ENCODE peak calls at places on chromosomes 5 and 9, in four cellular contexts. D is right atrium auricular region, K is right lobe of liver, L is ovary. Z is an unnamed sample.
A peak's percentile ranks its signal among the peaks of the same experiment; 100 is the strongest.

GRCh38 chr9:34318163-34318790 is 10.8 kb downstream of the KIF24 start:
- DNase-seq in D (no peak), K (no peak), L (no peak), Z (no peak)

GRCh38 chr9:34177906-34178697 is 741 bp upstream of the UBAP1 start:
- DNase-seq in D (no peak), K (peak; percentile 35), L (no peak), Z (no peak)

GRCh38 chr5:7096294-7096693 is 299.6 kb upstream of the ADCY2 start:
- DNase-seq in D (no peak), K (no peak), L (no peak), Z (no peak)

GRCh38 chr5:96562614-96563013 is 99.6 kb upstream of the CAST start:
- DNase-seq in D (no peak), K (no peak), L (no peak), Z (no peak)

GRCh38 chr5:53110156-53110555 is 599 bp upstream of the MOCS2 start:
- DNase-seq in D (no peak), K (no peak), L (no peak), Z (no peak)

GRCh38 chr5:151081426-151082273 is 816 bp upstream of the TNIP1 start:
- DNase-seq in D (no peak), K (no peak), L (no peak), Z (no peak)

GRCh38 chr5:59124983-59125960 is 542.4 kb downstream of the RAB3C start:
- DNase-seq in D (no peak), K (no peak), L (no peak), Z (no peak)

GRCh38 chr5:43729846-43730478 is 127.0 kb downstream of the NNT start:
- DNase-seq in D (no peak), K (no peak), L (no peak), Z (no peak)

GRCh38 chr9:120267929-120268328 is 312.0 kb downstream of the CDK5RAP2 start:
- DNase-seq in D (no peak), K (no peak), L (no peak), Z (no peak)

GRCh38 chr9:109441296-109441695 is 56.8 kb downstream of the PTPN3 start:
- DNase-seq in D (no peak), K (no peak), L (no peak), Z (no peak)

GRCh38 chr9:136623016-136623848 is 39.5 kb upstream of the EGFL7 start:
- DNase-seq in D (no peak), K (peak; percentile 46), L (no peak), Z (no peak)

GRCh38 chr5:168660691-168661090 is 81.5 kb upstream of the PANK3 start:
- DNase-seq in D (no peak), K (no peak), L (no peak), Z (no peak)

GRCh38 chr9:82553654-82554366 is 509.1 kb downstream of the RASEF start:
- DNase-seq in D (no peak), K (no peak), L (no peak), Z (no peak)

GRCh38 chr5:52893105-52893504 is 96.0 kb upstream of the ITGA2 start:
- DNase-seq in D (no peak), K (no peak), L (no peak), Z (no peak)

GRCh38 chr5:61534481-61535267 is 202.6 kb downstream of the ZSWIM6 start:
- DNase-seq in D (no peak), K (no peak), L (no peak), Z (no peak)

GRCh38 chr5:123512631-123513461 is 869 bp downstream of the CSNK1G3 start:
- DNase-seq in D (no peak), K (peak; percentile 62), L (peak; percentile 64), Z (peak; percentile 70)

GRCh38 chr9:73199886-73200285 is 48.2 kb downstream of the ANXA1 start:
- DNase-seq in D (no peak), K (no peak), L (no peak), Z (no peak)

GRCh38 chr5:79871721-79872120 is 119.3 kb downstream of the MTX3 start:
- DNase-seq in D (no peak), K (no peak), L (no peak), Z (no peak)

GRCh38 chr9:134895103-134895502 is 14.5 kb downstream of the FCN2 start:
- DNase-seq in D (no peak), K (no peak), L (no peak), Z (no peak)

GRCh38 chr5:69484891-69485290 is 7.7 kb upstream of the OCLN start:
- DNase-seq in D (no peak), K (no peak), L (no peak), Z (no peak)

GRCh38 chr5:150239794-150240122 is 49.8 kb downstream of the CAMK2A start:
- DNase-seq in D (no peak), K (no peak), L (no peak), Z (no peak)

GRCh38 chr9:91546574-91546973 is 122.9 kb upstream of the NFIL3 start:
- DNase-seq in D (no peak), K (no peak), L (no peak), Z (no peak)

GRCh38 chr9:105039180-105039799 is 111.3 kb upstream of the ABCA1 start:
- DNase-seq in D (no peak), K (no peak), L (no peak), Z (no peak)

GRCh38 chr9:98708933-98709911 is at the start of gene GABBR2:
- DNase-seq in D (no peak), K (no peak), L (no peak), Z (no peak)

GRCh38 chr9:98709968-98710965 is 1.5 kb upstream of the GABBR2 start:
- DNase-seq in D (no peak), K (no peak), L (no peak), Z (no peak)

GRCh38 chr9:98708103-98708932 is 417 bp downstream of the GABBR2 start:
- DNase-seq in D (no peak), K (no peak), L (no peak), Z (no peak)

GRCh38 chr9:98706651-98707103 is 2.1 kb downstream of the GABBR2 start:
- DNase-seq in D (no peak), K (no peak), L (no peak), Z (no peak)

DNA sequence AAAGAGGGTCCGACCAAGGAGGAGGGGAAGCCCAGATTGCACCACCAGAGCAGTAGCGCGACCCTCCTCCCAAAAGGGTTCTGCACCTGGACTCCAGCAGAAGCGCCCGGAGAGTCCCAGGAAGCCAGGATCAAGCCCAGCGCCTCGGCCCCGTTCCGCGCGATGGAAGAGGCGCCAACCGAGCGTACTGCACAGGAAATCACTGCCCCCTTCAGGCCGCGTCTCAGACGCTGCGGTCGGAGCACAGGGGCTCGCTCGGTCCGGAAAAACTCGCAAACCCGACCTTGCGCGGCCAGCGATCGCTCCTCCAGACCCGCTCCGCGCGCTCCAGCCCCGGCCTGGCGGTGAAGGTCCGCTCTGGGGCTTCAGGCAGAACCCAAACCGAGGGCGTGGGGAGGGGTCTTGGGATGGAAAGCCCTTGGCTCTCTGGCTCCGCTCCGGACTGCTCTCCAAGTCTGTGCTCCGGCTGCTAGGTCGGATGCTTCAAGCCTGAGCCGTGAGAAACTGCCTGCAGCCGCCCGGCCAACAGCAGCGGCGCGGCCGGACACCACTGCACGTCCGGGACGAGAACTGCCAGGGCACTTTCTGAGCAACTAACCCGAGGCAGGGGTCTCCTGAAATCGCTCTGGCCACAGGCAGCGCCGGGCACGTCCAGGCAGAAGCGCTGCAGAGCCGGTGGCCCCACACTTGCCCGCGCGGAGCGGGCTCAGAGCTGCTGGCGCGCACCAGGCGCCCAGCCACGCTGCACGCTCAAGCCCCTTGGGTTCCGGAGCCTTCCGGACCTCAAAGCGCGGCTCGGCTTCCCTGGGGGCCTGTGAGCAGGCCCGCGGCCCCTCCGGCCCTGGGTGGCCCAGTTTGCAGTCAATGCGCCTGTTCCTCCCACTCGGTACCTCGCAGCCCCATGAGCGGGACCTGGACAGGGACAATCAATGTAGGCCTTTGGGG is 1.3 kb downstream of the GABBR2 start:
- DNase-seq in D (no peak), K (no peak), L (no peak), Z (peak; percentile 82)
- TF ChIP-seq CTCF in D (peak; percentile 21), K (peak; percentile 32), L (no peak), Z (peak; percentile 83)

DNA sequence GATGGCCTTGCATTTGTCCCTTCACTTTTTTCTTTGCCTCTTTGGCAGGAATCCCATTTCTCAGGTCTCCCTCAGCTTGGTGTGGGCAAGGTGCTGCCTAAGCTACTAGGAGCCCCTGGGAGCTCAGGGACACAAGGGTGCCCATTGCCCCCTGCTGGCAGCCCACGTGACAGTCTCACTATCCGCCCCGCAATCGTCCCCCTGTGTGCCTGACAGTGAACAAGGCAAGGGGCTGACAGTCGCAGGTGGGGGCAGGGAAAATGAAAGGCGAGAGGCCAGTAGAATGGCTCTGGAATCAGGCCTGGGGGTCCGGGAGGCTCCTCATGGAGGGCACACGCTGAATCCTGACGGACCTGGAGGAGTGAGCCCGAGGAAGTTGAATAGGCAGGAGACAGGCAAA is 2.0 kb upstream of the PCDH12 start:
- DNase-seq in D (no peak), K (no peak), L (no peak), Z (no peak)
- TF ChIP-seq CTCF in D (no peak), K (no peak), L (no peak), Z (peak; percentile 31)

GRCh38 chr5:133420440-133421301 is 191.7 kb downstream of the FSTL4 start:
- DNase-seq in D (no peak), K (no peak), L (no peak), Z (peak; percentile 59)

GRCh38 chr5:133423618-133424282 is 188.6 kb downstream of the FSTL4 start:
- DNase-seq in D (peak; percentile 62), K (peak; percentile 79), L (peak; percentile 59), Z (peak; percentile 82)

GRCh38 chr5:133421394-133421793 is 190.9 kb downstream of the FSTL4 start:
- DNase-seq in D (peak; percentile 42), K (no peak), L (no peak), Z (no peak)

GRCh38 chr5:133423031-133423617 is 189.2 kb downstream of the FSTL4 start:
- DNase-seq in D (peak; percentile 53), K (no peak), L (no peak), Z (peak; percentile 57)

GRCh38 chr5:133421806-133422205 is 190.5 kb downstream of the FSTL4 start:
- DNase-seq in D (peak; percentile 30), K (no peak), L (no peak), Z (no peak)
- TF ChIP-seq CTCF in D (no peak), K (no peak), L (no peak), Z (peak; percentile 1)

GRCh38 chr9:20551236-20551635 is 71.1 kb downstream of the MLLT3 start:
- DNase-seq in D (no peak), K (no peak), L (no peak), Z (no peak)

GRCh38 chr9:20550326-20550725 is 72.0 kb downstream of the MLLT3 start:
- DNase-seq in D (no peak), K (no peak), L (no peak), Z (no peak)

GRCh38 chr9:20551835-20552234 is 70.5 kb downstream of the MLLT3 start:
- DNase-seq in D (no peak), K (no peak), L (no peak), Z (no peak)

GRCh38 chr9:20553750-20554149 is 68.5 kb downstream of the MLLT3 start:
- DNase-seq in D (no peak), K (no peak), L (no peak), Z (no peak)

DNA sequence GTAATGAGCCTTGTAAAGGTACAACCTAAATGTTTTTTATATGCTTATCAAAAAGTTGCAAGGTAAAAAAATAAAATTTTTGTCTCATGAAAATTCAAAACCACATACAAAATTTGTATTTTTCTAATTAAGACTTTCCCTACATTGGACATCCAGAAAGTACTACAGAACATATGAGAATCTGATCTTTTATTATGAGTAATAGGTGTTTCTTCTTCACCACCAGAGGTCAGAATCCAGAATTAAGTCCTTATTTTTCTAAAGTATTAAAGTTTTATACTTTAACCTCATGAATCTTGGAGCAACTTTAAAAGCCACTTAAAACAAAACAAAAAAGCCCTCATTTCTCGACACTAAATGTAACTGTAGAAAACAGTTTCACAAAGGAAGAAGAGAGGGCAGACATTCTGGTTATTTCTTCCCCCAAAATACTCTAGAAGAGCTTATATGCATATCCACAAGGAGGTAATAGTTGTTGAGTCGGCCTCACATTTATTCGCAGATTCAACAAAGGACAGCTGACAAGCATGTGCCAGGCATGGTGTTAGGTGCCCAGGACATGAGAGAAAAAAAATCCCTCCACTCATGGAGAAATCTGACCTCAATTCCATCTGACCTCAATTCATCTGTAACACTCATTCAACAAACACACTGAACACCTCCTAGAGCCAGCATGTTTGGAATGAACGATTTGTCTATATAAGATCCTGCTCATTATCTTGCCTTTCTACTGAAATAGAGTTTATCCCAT is 69.2 kb downstream of the MLLT3 start:
- DNase-seq in D (no peak), K (no peak), L (no peak), Z (no peak)
- TF ChIP-seq CTCF in D (no peak), K (no peak), L (no peak), Z (peak; percentile 54)

Z was measured in type B pancreatic cell.